ENCODE peak calls at places on chromosomes 7 and 10, in five cellular contexts. G, A, I, T and H are unnamed samples.

GRCh38 chr7:73894851-73895441 is 34.0 kb downstream of the TMEM270 start:
- DNase-seq in G (peak), A (no peak), I (peak), T (no peak), H (peak)

GRCh38 chr7:155763721-155764431 is 48.4 kb downstream of the SHH start:
- DNase-seq in G (no peak), A (peak), I (no peak), T (no peak), H (no peak)

GRCh38 chr7:8125680-8126444 is 136.1 kb downstream of the ICA1 start:
- DNase-seq in G (no peak), A (peak), I (no peak), T (no peak), H (peak)

GRCh38 chr7:156344595-156344994 is 296.0 kb upstream of the RNF32 start:
- DNase-seq in G (no peak), A (no peak), I (no peak), T (no peak), H (no peak)

GRCh38 chr7:122949186-122949585 is 46.3 kb downstream of the TAS2R16 start:
- DNase-seq in G (no peak), A (no peak), I (no peak), T (no peak), H (no peak)

GRCh38 chr7:31017036-31017747 is 34.9 kb upstream of the ADCYAP1R1 start:
- DNase-seq in G (no peak), A (no peak), I (no peak), T (no peak), H (no peak)

GRCh38 chr7:123958186-123958703 is 33.2 kb downstream of the SPAM1 start:
- DNase-seq in G (no peak), A (no peak), I (no peak), T (no peak), H (no peak)

GRCh38 chr7:128458956-128459355 is 3.3 kb downstream of the HILPDA start:
- DNase-seq in G (no peak), A (no peak), I (no peak), T (no peak), H (no peak)

GRCh38 chr7:20542594-20542993 is 72.9 kb upstream of the ABCB5 start:
- DNase-seq in G (no peak), A (no peak), I (no peak), T (no peak), H (no peak)

GRCh38 chr7:108012499-108013430 is 9.8 kb upstream of the LAMB1 start:
- DNase-seq in G (no peak), A (no peak), I (peak), T (no peak), H (no peak)

GRCh38 chr10:88530629-88531382 is 52.3 kb downstream of the RNLS start:
- DNase-seq in G (no peak), A (no peak), I (no peak), T (no peak), H (no peak)

GRCh38 chr10:48910557-48910956 is 29.1 kb downstream of the LRRC18 start:
- DNase-seq in G (no peak), A (no peak), I (no peak), T (no peak), H (no peak)

GRCh38 chr10:58743466-58744115 is 230.9 kb downstream of the BICC1 start:
- DNase-seq in G (no peak), A (no peak), I (no peak), T (no peak), H (no peak)

GRCh38 chr10:104277785-104278184 is 8.8 kb downstream of the GSTO2 start:
- DNase-seq in G (no peak), A (no peak), I (no peak), T (no peak), H (no peak)

GRCh38 chr7:18960735-18961134 is 156.7 kb downstream of the TWIST1 start:
- DNase-seq in G (no peak), A (no peak), I (no peak), T (no peak), H (no peak)

GRCh38 chr10:69080231-69080630 is 7.7 kb upstream of the SRGN start:
- DNase-seq in G (no peak), A (no peak), I (no peak), T (no peak), H (no peak)

GRCh38 chr7:73526892-73527821 is 5.1 kb upstream of the BAZ1B start:
- DNase-seq in G (no peak), A (no peak), I (peak), T (no peak), H (no peak)

GRCh38 chr10:110840225-110840922 is 31.4 kb upstream of the PDCD4 start:
- DNase-seq in G (no peak), A (no peak), I (no peak), T (no peak), H (peak)

GRCh38 chr7:101650579-101651081 is 21.5 kb upstream of the MYL10 start:
- DNase-seq in G (no peak), A (no peak), I (peak), T (no peak), H (no peak)